ENCODE peak calls at places on chromosomes 7 and 10, in nine cellular contexts. One of them, this sample, is unnamed.

GRCh38 chr10:73186266-73186665 is 18.3 kb downstream of the FAM149B1 start:
- DNase-seq in body of pancreas: no peak
- DNase-seq in fibroblast of lung: no peak
- DNase-seq in heart right ventricle: no peak
- DNase-seq in WERI-Rb-1: no peak
- DNase-seq in cardiac muscle cell: no peak
- DNase-seq in adrenal gland: no peak
- DNase-seq in AG04450: no peak
- DNase-seq in left ventricle myocardium inferior: no peak
- DNase-seq in this sample: no peak

GRCh38 chr10:76433161-76434005 is 1002.0 kb downstream of the LRMDA start:
- DNase-seq in body of pancreas: peak; percentile 67
- DNase-seq in fibroblast of lung: no peak
- DNase-seq in heart right ventricle: peak; percentile 59
- DNase-seq in WERI-Rb-1: peak; percentile 10
- DNase-seq in cardiac muscle cell: peak; percentile 82
- DNase-seq in adrenal gland: no peak
- DNase-seq in AG04450: no peak
- DNase-seq in left ventricle myocardium inferior: peak; percentile 72
- DNase-seq in this sample: peak; percentile 12

GRCh38 chr7:139995034-139995915 is 67.5 kb downstream of the PARP12 start:
- DNase-seq in body of pancreas: peak; percentile 56
- DNase-seq in fibroblast of lung: peak; percentile 23
- DNase-seq in heart right ventricle: peak; percentile 57
- DNase-seq in WERI-Rb-1: no peak
- DNase-seq in cardiac muscle cell: peak; percentile 36
- DNase-seq in adrenal gland: peak; percentile 73
- DNase-seq in AG04450: peak; percentile 78
- DNase-seq in left ventricle myocardium inferior: peak; percentile 42
- DNase-seq in this sample: peak; percentile 46

GRCh38 chr10:85105614-85106013 is 777.2 kb downstream of the CCSER2 start:
- DNase-seq in body of pancreas: peak; percentile 17
- DNase-seq in fibroblast of lung: no peak
- DNase-seq in heart right ventricle: no peak
- DNase-seq in WERI-Rb-1: no peak
- DNase-seq in cardiac muscle cell: peak; percentile 25
- DNase-seq in adrenal gland: no peak
- DNase-seq in AG04450: no peak
- DNase-seq in left ventricle myocardium inferior: no peak
- DNase-seq in this sample: no peak

GRCh38 chr10:68938884-68939283 is 17.1 kb upstream of the DDX21 start:
- DNase-seq in body of pancreas: no peak
- DNase-seq in fibroblast of lung: no peak
- DNase-seq in heart right ventricle: no peak
- DNase-seq in WERI-Rb-1: no peak
- DNase-seq in cardiac muscle cell: no peak
- DNase-seq in adrenal gland: no peak
- DNase-seq in AG04450: no peak
- DNase-seq in left ventricle myocardium inferior: no peak
- DNase-seq in this sample: no peak

GRCh38 chr7:2301510-2301860 is 12.8 kb downstream of the SNX8 start:
- DNase-seq in body of pancreas: no peak
- DNase-seq in fibroblast of lung: peak; percentile 38
- DNase-seq in heart right ventricle: no peak
- DNase-seq in WERI-Rb-1: no peak
- DNase-seq in cardiac muscle cell: no peak
- DNase-seq in adrenal gland: no peak
- DNase-seq in AG04450: no peak
- DNase-seq in left ventricle myocardium inferior: no peak
- DNase-seq in this sample: no peak

GRCh38 chr7:27031289-27032172 is 64.3 kb downstream of the HOXA1 start:
- DNase-seq in body of pancreas: no peak
- DNase-seq in fibroblast of lung: peak; percentile 75
- DNase-seq in heart right ventricle: peak; percentile 8
- DNase-seq in WERI-Rb-1: no peak
- DNase-seq in cardiac muscle cell: no peak
- DNase-seq in adrenal gland: peak; percentile 38
- DNase-seq in AG04450: peak; percentile 27
- DNase-seq in left ventricle myocardium inferior: no peak
- DNase-seq in this sample: no peak

GRCh38 chr7:112162161-112163020 is 43.8 kb downstream of the DOCK4 start:
- DNase-seq in body of pancreas: peak; percentile 18
- DNase-seq in fibroblast of lung: peak; percentile 68
- DNase-seq in heart right ventricle: peak; percentile 58
- DNase-seq in WERI-Rb-1: no peak
- DNase-seq in cardiac muscle cell: peak; percentile 68
- DNase-seq in adrenal gland: peak; percentile 30
- DNase-seq in AG04450: no peak
- DNase-seq in left ventricle myocardium inferior: peak; percentile 42
- DNase-seq in this sample: peak; percentile 47

DNA sequence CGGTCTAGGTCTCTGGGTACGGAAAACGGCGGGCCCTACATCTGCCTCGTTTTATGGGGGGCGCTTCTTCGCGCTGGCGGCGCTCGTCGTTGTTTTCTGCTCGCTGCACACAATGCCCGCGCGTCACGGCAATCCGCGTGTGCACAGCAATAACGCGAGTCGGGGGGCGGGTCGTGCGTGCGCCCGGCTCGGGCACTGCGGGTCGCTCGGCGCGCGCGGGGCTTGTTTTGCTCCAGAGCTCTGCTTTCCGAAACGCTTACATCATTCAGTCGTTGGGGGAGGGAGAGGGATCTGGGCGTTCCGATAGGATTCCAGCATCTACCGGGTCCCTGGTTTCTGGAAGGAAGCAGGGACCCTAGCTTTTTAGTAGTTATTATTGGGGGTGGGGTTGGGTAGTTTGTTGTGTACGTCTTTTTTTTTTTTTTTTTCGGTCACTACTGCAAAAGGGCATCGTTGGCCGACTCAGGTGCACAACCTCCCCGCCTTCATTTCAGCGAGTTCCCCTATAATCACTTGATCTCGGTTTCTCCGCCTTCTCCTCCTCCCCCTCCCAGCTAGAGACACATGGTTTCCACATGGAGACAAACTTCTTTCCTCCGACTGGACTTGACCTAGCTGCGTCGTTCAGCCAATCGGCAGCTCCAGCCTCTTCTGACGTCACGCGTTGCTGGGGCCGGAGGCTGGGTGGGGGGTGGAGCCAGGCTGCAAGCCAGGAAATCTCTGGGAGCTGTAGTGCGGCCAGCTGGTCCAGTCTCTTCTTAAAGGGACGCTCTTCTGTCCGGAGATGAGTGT is 3.5 kb downstream of the MXI1 start:
- DNase-seq in body of pancreas: peak; percentile 99
- DNase-seq in fibroblast of lung: peak; percentile 97
- DNase-seq in heart right ventricle: peak; percentile 97
- DNase-seq in WERI-Rb-1: peak; percentile 97
- DNase-seq in cardiac muscle cell: peak; percentile 98
- DNase-seq in adrenal gland: peak; percentile 98
- DNase-seq in AG04450: peak; percentile 94
- DNase-seq in left ventricle myocardium inferior: peak; percentile 96
- DNase-seq in this sample: peak; percentile 97
- TF ChIP-seq CTCF in body of pancreas: no peak
- TF ChIP-seq CTCF in fibroblast of lung: no peak
- TF ChIP-seq CTCF in heart right ventricle: no peak
- TF ChIP-seq CTCF in WERI-Rb-1: no peak
- TF ChIP-seq CTCF in cardiac muscle cell: no peak
- TF ChIP-seq CTCF in adrenal gland: no peak
- TF ChIP-seq CTCF in AG04450: no peak
- TF ChIP-seq CTCF in left ventricle myocardium inferior: no peak
- TF ChIP-seq CTCF in this sample: no peak

GRCh38 chr7:11207565-11207964 is 233.9 kb downstream of the PHF14 start:
- DNase-seq in body of pancreas: no peak
- DNase-seq in fibroblast of lung: no peak
- DNase-seq in heart right ventricle: no peak
- DNase-seq in WERI-Rb-1: no peak
- DNase-seq in cardiac muscle cell: no peak
- DNase-seq in adrenal gland: no peak
- DNase-seq in AG04450: no peak
- DNase-seq in left ventricle myocardium inferior: no peak
- DNase-seq in this sample: no peak

GRCh38 chr7:11203688-11204087 is 230.0 kb downstream of the PHF14 start:
- DNase-seq in body of pancreas: no peak
- DNase-seq in fibroblast of lung: no peak
- DNase-seq in heart right ventricle: peak; percentile 18
- DNase-seq in WERI-Rb-1: peak; percentile 29
- DNase-seq in cardiac muscle cell: no peak
- DNase-seq in adrenal gland: no peak
- DNase-seq in AG04450: no peak
- DNase-seq in left ventricle myocardium inferior: peak; percentile 60
- DNase-seq in this sample: peak; percentile 27

GRCh38 chr7:11210374-11210773 is 236.7 kb downstream of the PHF14 start:
- DNase-seq in body of pancreas: no peak
- DNase-seq in fibroblast of lung: no peak
- DNase-seq in heart right ventricle: no peak
- DNase-seq in WERI-Rb-1: no peak
- DNase-seq in cardiac muscle cell: no peak
- DNase-seq in adrenal gland: no peak
- DNase-seq in AG04450: no peak
- DNase-seq in left ventricle myocardium inferior: no peak
- DNase-seq in this sample: no peak

GRCh38 chr7:11203224-11203623 is 229.6 kb downstream of the PHF14 start:
- DNase-seq in body of pancreas: no peak
- DNase-seq in fibroblast of lung: no peak
- DNase-seq in heart right ventricle: no peak
- DNase-seq in WERI-Rb-1: no peak
- DNase-seq in cardiac muscle cell: no peak
- DNase-seq in adrenal gland: no peak
- DNase-seq in AG04450: no peak
- DNase-seq in left ventricle myocardium inferior: no peak
- DNase-seq in this sample: no peak

DNA sequence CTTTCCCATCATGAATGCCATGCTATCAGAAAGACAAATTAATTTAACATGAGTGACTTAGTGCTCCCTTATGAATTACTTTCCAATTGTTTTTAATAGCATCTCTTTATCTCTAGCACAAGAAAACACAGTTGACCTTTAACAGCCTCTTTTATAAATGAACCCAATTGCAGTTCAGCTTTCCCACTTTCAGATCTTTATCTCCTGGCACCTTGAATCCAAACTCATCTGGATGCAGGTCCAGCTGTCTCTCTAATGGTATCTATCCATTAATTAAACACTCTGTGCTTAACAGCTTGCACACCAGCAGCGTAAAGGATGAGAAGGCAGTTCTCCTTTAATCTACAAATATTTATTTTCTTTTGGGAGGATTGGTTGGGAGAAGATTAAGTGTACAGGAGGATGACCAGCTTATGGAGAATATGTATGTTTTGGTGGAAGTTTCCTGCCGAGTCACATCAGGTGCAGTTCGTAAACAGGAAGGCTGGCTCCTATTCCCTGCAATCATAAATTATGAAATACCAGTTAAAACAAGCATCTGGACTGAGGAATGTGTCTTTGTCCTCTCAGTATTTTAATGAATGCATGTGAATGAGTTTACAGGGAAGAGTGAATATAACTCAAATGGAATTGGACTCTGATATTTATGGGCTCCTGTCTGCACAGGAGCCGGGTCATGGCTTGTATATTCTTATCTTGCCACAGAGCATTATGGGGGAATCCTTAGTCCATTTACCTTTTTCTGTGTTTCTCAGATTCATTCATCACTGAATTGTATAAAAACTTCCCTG is 232.7 kb downstream of the PHF14 start:
- DNase-seq in body of pancreas: no peak
- DNase-seq in fibroblast of lung: no peak
- DNase-seq in heart right ventricle: no peak
- DNase-seq in WERI-Rb-1: no peak
- DNase-seq in cardiac muscle cell: no peak
- DNase-seq in adrenal gland: no peak
- DNase-seq in AG04450: no peak
- DNase-seq in left ventricle myocardium inferior: no peak
- DNase-seq in this sample: no peak
- H3K4me3 ChIP-seq in body of pancreas: no peak overlapping the region
- H3K4me3 ChIP-seq in fibroblast of lung: no peak overlapping the region
- H3K4me3 ChIP-seq in heart right ventricle: no peak overlapping the region
- H3K4me3 ChIP-seq in WERI-Rb-1: no peak overlapping the region
- H3K4me3 ChIP-seq in cardiac muscle cell: no peak overlapping the region
- H3K4me3 ChIP-seq in adrenal gland: no peak overlapping the region
- H3K4me3 ChIP-seq in AG04450: no peak overlapping the region
- H3K4me3 ChIP-seq in left ventricle myocardium inferior: no peak overlapping the region
- H3K4me3 ChIP-seq in this sample: no peak overlapping the region

DNA sequence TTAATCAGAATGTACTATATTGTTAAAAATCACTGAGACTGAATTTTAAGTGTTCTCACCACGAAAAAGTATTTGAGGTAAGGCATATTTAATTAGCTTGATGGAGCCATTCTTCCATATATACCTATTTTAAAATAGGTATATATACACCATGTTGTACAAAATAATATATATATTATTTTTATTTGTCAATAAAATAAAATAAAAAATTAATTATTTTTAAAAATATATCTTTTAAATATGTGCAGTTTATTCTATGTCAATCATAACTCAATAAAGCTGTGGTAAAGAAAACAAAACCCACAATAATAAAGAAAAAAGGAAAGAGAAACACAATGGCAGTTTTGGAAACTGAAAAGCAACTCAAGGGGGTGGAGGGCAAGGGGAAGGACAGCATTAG is 33.6 kb upstream of the TFEC start:
- DNase-seq in body of pancreas: no peak
- DNase-seq in fibroblast of lung: no peak
- DNase-seq in heart right ventricle: no peak
- DNase-seq in WERI-Rb-1: no peak
- DNase-seq in cardiac muscle cell: no peak
- DNase-seq in adrenal gland: no peak
- DNase-seq in AG04450: no peak
- DNase-seq in left ventricle myocardium inferior: no peak
- DNase-seq in this sample: no peak
- H3K9me3 ChIP-seq in body of pancreas: no peaks in the 10 kb centered on the region
- H3K9me3 ChIP-seq in fibroblast of lung: no peaks in the 10 kb centered on the region
- H3K9me3 ChIP-seq in heart right ventricle: no peaks in the 10 kb centered on the region
- H3K9me3 ChIP-seq in WERI-Rb-1: no peaks in the 10 kb centered on the region
- H3K9me3 ChIP-seq in cardiac muscle cell: no peaks in the 10 kb centered on the region
- H3K9me3 ChIP-seq in adrenal gland: no peaks in the 10 kb centered on the region
- H3K9me3 ChIP-seq in AG04450: no peaks in the 10 kb centered on the region
- H3K9me3 ChIP-seq in left ventricle myocardium inferior: no peaks in the 10 kb centered on the region
- H3K9me3 ChIP-seq in this sample: no peaks in the 10 kb centered on the region

GRCh38 chr7:84249651-84250050 is 55.1 kb upstream of the SEMA3A start:
- DNase-seq in body of pancreas: no peak
- DNase-seq in fibroblast of lung: no peak
- DNase-seq in heart right ventricle: no peak
- DNase-seq in WERI-Rb-1: no peak
- DNase-seq in cardiac muscle cell: no peak
- DNase-seq in adrenal gland: no peak
- DNase-seq in AG04450: no peak
- DNase-seq in left ventricle myocardium inferior: no peak
- DNase-seq in this sample: no peak

GRCh38 chr7:84248267-84248666 is 53.7 kb upstream of the SEMA3A start:
- DNase-seq in body of pancreas: no peak
- DNase-seq in fibroblast of lung: peak; percentile 47
- DNase-seq in heart right ventricle: no peak
- DNase-seq in WERI-Rb-1: no peak
- DNase-seq in cardiac muscle cell: no peak
- DNase-seq in adrenal gland: peak; percentile 21
- DNase-seq in AG04450: no peak
- DNase-seq in left ventricle myocardium inferior: no peak
- DNase-seq in this sample: no peak

GRCh38 chr7:84245831-84246230 is 51.2 kb upstream of the SEMA3A start:
- DNase-seq in body of pancreas: no peak
- DNase-seq in fibroblast of lung: no peak
- DNase-seq in heart right ventricle: no peak
- DNase-seq in WERI-Rb-1: no peak
- DNase-seq in cardiac muscle cell: no peak
- DNase-seq in adrenal gland: no peak
- DNase-seq in AG04450: no peak
- DNase-seq in left ventricle myocardium inferior: no peak
- DNase-seq in this sample: peak; percentile 54

GRCh38 chr7:84248843-84249242 is 54.3 kb upstream of the SEMA3A start:
- DNase-seq in body of pancreas: no peak
- DNase-seq in fibroblast of lung: no peak
- DNase-seq in heart right ventricle: no peak
- DNase-seq in WERI-Rb-1: no peak
- DNase-seq in cardiac muscle cell: no peak
- DNase-seq in adrenal gland: no peak
- DNase-seq in AG04450: no peak
- DNase-seq in left ventricle myocardium inferior: no peak
- DNase-seq in this sample: no peak

GRCh38 chr7:84247591-84247990 is 53.0 kb upstream of the SEMA3A start:
- DNase-seq in body of pancreas: no peak
- DNase-seq in fibroblast of lung: peak; percentile 90
- DNase-seq in heart right ventricle: no peak
- DNase-seq in WERI-Rb-1: no peak
- DNase-seq in cardiac muscle cell: no peak
- DNase-seq in adrenal gland: no peak
- DNase-seq in AG04450: no peak
- DNase-seq in left ventricle myocardium inferior: no peak
- DNase-seq in this sample: no peak
- TF ChIP-seq CTCF in body of pancreas: no peak
- TF ChIP-seq CTCF in fibroblast of lung: no peak
- TF ChIP-seq CTCF in heart right ventricle: no peak
- TF ChIP-seq CTCF in WERI-Rb-1: no peak
- TF ChIP-seq CTCF in cardiac muscle cell: no peak
- TF ChIP-seq CTCF in adrenal gland: no peak
- TF ChIP-seq CTCF in AG04450: peak; percentile 11
- TF ChIP-seq CTCF in left ventricle myocardium inferior: no peak
- TF ChIP-seq CTCF in this sample: no peak